ENCODE peak calls at places on chromosomes 11 and 22, in four cellular contexts. W is anterior cingulate cortex, G is AG08395, Z is AG04449. S is an unnamed sample.

GRCh38 chr11:116976941-116977570 is 121.2 kb downstream of the SIK3 start:
- DNase-seq in G (no peak), Z (no peak), W (no peak), S (no peak)

GRCh38 chr11:68749501-68750196 is 1.7 kb downstream of the TESMIN start:
- DNase-seq in G (no peak), W (no peak), Z (no peak), S (no peak)

GRCh38 chr22:42214625-42215415 is 55.6 kb downstream of the TCF20 start:
- DNase-seq in Z (no peak), W (peak), G (no peak), S (peak)

GRCh38 chr11:83641511-83641910 is 355.3 kb upstream of the CCDC90B start:
- DNase-seq in G (peak), Z (no peak), W (no peak), S (no peak)

GRCh38 chr11:86632499-86633269 is 39.7 kb downstream of the ME3 start:
- DNase-seq in W (no peak), G (peak), Z (peak), S (no peak)

GRCh38 chr11:71145988-71146824 is 106.2 kb downstream of the SHANK2 start:
- DNase-seq in G (no peak), Z (no peak), W (no peak), S (no peak)

GRCh38 chr22:20927940-20928572 is 10.8 kb downstream of the CRKL start:
- DNase-seq in W (no peak), G (no peak), Z (no peak), S (no peak)

GRCh38 chr22:40806711-40807110 is 12.4 kb downstream of the SLC25A17 start:
- DNase-seq in Z (no peak), W (no peak), G (no peak), S (no peak)

GRCh38 chr11:40294343-40294723 is 1165.1 kb downstream of the LRRC4C start:
- DNase-seq in Z (no peak), W (no peak), G (no peak), S (no peak)

GRCh38 chr11:108596701-108597100 is 3.1 kb upstream of the EXPH5 start:
- DNase-seq in Z (no peak), G (no peak), W (no peak), S (no peak)

GRCh38 chr11:128098840-128099239 is 488.5 kb downstream of the ETS1 start:
- DNase-seq in W (no peak), G (no peak), Z (no peak), S (no peak)

GRCh38 chr11:122755941-122756340 is 82.4 kb upstream of the CRTAM start:
- DNase-seq in W (no peak), Z (no peak), G (no peak), S (no peak)

GRCh38 chr22:49946612-49947295 is 13.8 kb upstream of the PIM3 start:
- DNase-seq in W (no peak), G (no peak), Z (no peak), S (no peak)

GRCh38 chr11:11722861-11723260 is 101.1 kb upstream of the GALNT18 start:
- DNase-seq in Z (no peak), G (no peak), W (no peak), S (no peak)

GRCh38 chr11:3040881-3041280 is 16.3 kb downstream of the CARS1 start:
- DNase-seq in G (no peak), W (no peak), Z (no peak), S (no peak)

GRCh38 chr11:95764267-95764898 is 25.2 kb downstream of the FAM76B start:
- DNase-seq in W (no peak), G (peak), Z (no peak), S (no peak)

GRCh38 chr22:45511847-45512261 is 9.2 kb downstream of the FBLN1 start:
- DNase-seq in W (no peak), G (peak), Z (peak), S (no peak)

GRCh38 chr22:44540756-44541670 is 43.0 kb upstream of the RTL6 start:
- DNase-seq in W (no peak), G (no peak), Z (no peak), S (no peak)

GRCh38 chr11:17403977-17404759 is 15.7 kb upstream of the KCNJ11 start:
- DNase-seq in W (no peak), G (no peak), Z (no peak), S (no peak)

GRCh38 chr11:75576445-75577049 is 14.5 kb downstream of the SERPINH1 start:
- DNase-seq in W (no peak), Z (no peak), G (peak), S (no peak)

GRCh38 chr11:115493488-115493887 is 10.7 kb downstream of the CADM1 start:
- DNase-seq in G (no peak), W (no peak), Z (no peak), S (no peak)

GRCh38 chr11:81036168-81036870 is 1595.5 kb upstream of the TENM4 start:
- DNase-seq in W (no peak), G (no peak), Z (no peak), S (no peak)

GRCh38 chr11:61021661-61022212 is 50.3 kb downstream of the CD6 start:
- DNase-seq in G (no peak), Z (no peak), W (no peak), S (no peak)

GRCh38 chr11:46003647-46004046 is 81.2 kb downstream of the LARGE2 start:
- DNase-seq in W (no peak), Z (no peak), G (peak), S (no peak)

GRCh38 chr11:119996556-119996955 is 141.4 kb downstream of the TRIM29 start:
- DNase-seq in Z (no peak), G (no peak), W (no peak), S (no peak)

GRCh38 chr22:49768511-49768910 is 59.2 kb downstream of the BRD1 start:
- DNase-seq in Z (no peak), W (no peak), G (no peak), S (no peak)

S was measured in occipital lobe.